ENCODE peak calls at places on chromosomes 5 and 9, in nine cellular contexts. One of them, this sample, is unnamed.

GRCh38 chr9:106376689-106377088 is 486.3 kb upstream of the ZNF462 start:
- DNase-seq in body of pancreas: no peak
- DNase-seq in adrenal gland: no peak
- DNase-seq in uterus: no peak
- DNase-seq in prostate gland: no peak
- DNase-seq in tibial nerve: no peak
- DNase-seq in testis: no peak
- DNase-seq in HepG2: no peak
- DNase-seq in IMR-90: no peak
- DNase-seq in this sample: no peak

GRCh38 chr5:30401479-30402058 is 791.9 kb upstream of the CDH6 start:
- DNase-seq in testis: peak
- DNase-seq in IMR-90: peak
- DNase-seq in HepG2: peak
- DNase-seq in adrenal gland: peak
- DNase-seq in body of pancreas: peak
- DNase-seq in prostate gland: peak
- DNase-seq in tibial nerve: peak
- DNase-seq in uterus: no peak
- DNase-seq in this sample: no peak

GRCh38 chr9:130089141-130089540 is 35.4 kb downstream of the GPR107 start:
- DNase-seq in tibial nerve: no peak
- DNase-seq in adrenal gland: no peak
- DNase-seq in body of pancreas: no peak
- DNase-seq in uterus: no peak
- DNase-seq in testis: no peak
- DNase-seq in HepG2: no peak
- DNase-seq in prostate gland: no peak
- DNase-seq in IMR-90: no peak
- DNase-seq in this sample: no peak

GRCh38 chr5:89282038-89282831 is 399.3 kb upstream of the MEF2C start:
- DNase-seq in body of pancreas: no peak
- DNase-seq in prostate gland: no peak
- DNase-seq in HepG2: no peak
- DNase-seq in IMR-90: no peak
- DNase-seq in tibial nerve: no peak
- DNase-seq in uterus: no peak
- DNase-seq in testis: no peak
- DNase-seq in adrenal gland: no peak
- DNase-seq in this sample: no peak

GRCh38 chr5:149073217-149073616 is 10.4 kb upstream of the SH3TC2 start:
- DNase-seq in testis: no peak
- DNase-seq in IMR-90: no peak
- DNase-seq in adrenal gland: no peak
- DNase-seq in HepG2: no peak
- DNase-seq in tibial nerve: no peak
- DNase-seq in body of pancreas: no peak
- DNase-seq in uterus: no peak
- DNase-seq in prostate gland: no peak
- DNase-seq in this sample: no peak

GRCh38 chr5:89929173-89929572 is 480.4 kb downstream of the CETN3 start:
- DNase-seq in HepG2: no peak
- DNase-seq in tibial nerve: no peak
- DNase-seq in IMR-90: no peak
- DNase-seq in body of pancreas: no peak
- DNase-seq in uterus: no peak
- DNase-seq in testis: no peak
- DNase-seq in adrenal gland: no peak
- DNase-seq in prostate gland: no peak
- DNase-seq in this sample: no peak

GRCh38 chr5:160935776-160936175 is 83.8 kb upstream of the ATP10B start:
- DNase-seq in tibial nerve: no peak
- DNase-seq in testis: no peak
- DNase-seq in body of pancreas: no peak
- DNase-seq in uterus: no peak
- DNase-seq in prostate gland: no peak
- DNase-seq in adrenal gland: no peak
- DNase-seq in HepG2: no peak
- DNase-seq in IMR-90: no peak
- DNase-seq in this sample: no peak

GRCh38 chr9:72665421-72665820 is 144.0 kb downstream of the TMC1 start:
- DNase-seq in adrenal gland: no peak
- DNase-seq in body of pancreas: no peak
- DNase-seq in uterus: no peak
- DNase-seq in HepG2: no peak
- DNase-seq in IMR-90: peak
- DNase-seq in tibial nerve: no peak
- DNase-seq in testis: no peak
- DNase-seq in prostate gland: no peak
- DNase-seq in this sample: no peak

GRCh38 chr5:160548949-160549665 is 127.5 kb downstream of the PTTG1 start:
- DNase-seq in HepG2: no peak
- DNase-seq in uterus: no peak
- DNase-seq in body of pancreas: no peak
- DNase-seq in testis: no peak
- DNase-seq in adrenal gland: no peak
- DNase-seq in prostate gland: no peak
- DNase-seq in IMR-90: no peak
- DNase-seq in tibial nerve: no peak
- DNase-seq in this sample: no peak

GRCh38 chr5:103111458-103111857 is 8.5 kb downstream of the GIN1 start:
- DNase-seq in body of pancreas: no peak
- DNase-seq in prostate gland: no peak
- DNase-seq in adrenal gland: no peak
- DNase-seq in testis: no peak
- DNase-seq in IMR-90: no peak
- DNase-seq in HepG2: no peak
- DNase-seq in tibial nerve: no peak
- DNase-seq in uterus: no peak
- DNase-seq in this sample: no peak

GRCh38 chr9:133137451-133138231 is 16.6 kb upstream of the RALGDS start:
- DNase-seq in adrenal gland: peak
- DNase-seq in body of pancreas: peak
- DNase-seq in IMR-90: no peak
- DNase-seq in uterus: no peak
- DNase-seq in testis: no peak
- DNase-seq in HepG2: no peak
- DNase-seq in tibial nerve: no peak
- DNase-seq in prostate gland: peak
- DNase-seq in this sample: no peak

GRCh38 chr9:18969095-18969494 is 63.9 kb downstream of the SAXO1 start:
- DNase-seq in HepG2: no peak
- DNase-seq in uterus: no peak
- DNase-seq in adrenal gland: no peak
- DNase-seq in body of pancreas: no peak
- DNase-seq in IMR-90: no peak
- DNase-seq in tibial nerve: no peak
- DNase-seq in prostate gland: peak
- DNase-seq in testis: peak
- DNase-seq in this sample: no peak

GRCh38 chr5:60207031-60207430 is 313.5 kb upstream of the PDE4D start:
- DNase-seq in adrenal gland: no peak
- DNase-seq in IMR-90: no peak
- DNase-seq in prostate gland: no peak
- DNase-seq in HepG2: no peak
- DNase-seq in testis: no peak
- DNase-seq in tibial nerve: no peak
- DNase-seq in uterus: no peak
- DNase-seq in body of pancreas: no peak
- DNase-seq in this sample: no peak

GRCh38 chr5:1005904-1006655 is 2.5 kb upstream of the NKD2 start:
- DNase-seq in IMR-90: no peak
- DNase-seq in tibial nerve: no peak
- DNase-seq in HepG2: no peak
- DNase-seq in testis: peak
- DNase-seq in adrenal gland: peak
- DNase-seq in prostate gland: no peak
- DNase-seq in body of pancreas: peak
- DNase-seq in uterus: peak
- DNase-seq in this sample: peak

GRCh38 chr5:2626572-2626971 is 124.9 kb downstream of the IRX2 start:
- DNase-seq in prostate gland: no peak
- DNase-seq in tibial nerve: no peak
- DNase-seq in HepG2: no peak
- DNase-seq in body of pancreas: no peak
- DNase-seq in IMR-90: no peak
- DNase-seq in uterus: no peak
- DNase-seq in testis: no peak
- DNase-seq in adrenal gland: no peak
- DNase-seq in this sample: no peak

GRCh38 chr5:155381654-155382053 is 368.1 kb downstream of the KIF4B start:
- DNase-seq in HepG2: no peak
- DNase-seq in testis: no peak
- DNase-seq in uterus: no peak
- DNase-seq in body of pancreas: no peak
- DNase-seq in tibial nerve: no peak
- DNase-seq in adrenal gland: no peak
- DNase-seq in IMR-90: no peak
- DNase-seq in prostate gland: no peak
- DNase-seq in this sample: no peak

GRCh38 chr9:87711857-87712800 is 13.8 kb upstream of the CTSL start:
- DNase-seq in body of pancreas: no peak
- DNase-seq in testis: no peak
- DNase-seq in HepG2: peak
- DNase-seq in tibial nerve: no peak
- DNase-seq in IMR-90: peak
- DNase-seq in prostate gland: no peak
- DNase-seq in adrenal gland: peak
- DNase-seq in uterus: no peak
- DNase-seq in this sample: peak

GRCh38 chr9:22211588-22212360 is 202.7 kb upstream of the CDKN2B start:
- DNase-seq in HepG2: peak
- DNase-seq in uterus: no peak
- DNase-seq in adrenal gland: no peak
- DNase-seq in tibial nerve: peak
- DNase-seq in prostate gland: no peak
- DNase-seq in body of pancreas: no peak
- DNase-seq in testis: no peak
- DNase-seq in IMR-90: peak
- DNase-seq in this sample: no peak

GRCh38 chr9:109190151-109190550 is 23.1 kb upstream of the FRRS1L start:
- DNase-seq in IMR-90: peak
- DNase-seq in testis: no peak
- DNase-seq in body of pancreas: no peak
- DNase-seq in uterus: no peak
- DNase-seq in tibial nerve: no peak
- DNase-seq in HepG2: no peak
- DNase-seq in adrenal gland: no peak
- DNase-seq in prostate gland: no peak
- DNase-seq in this sample: no peak

GRCh38 chr5:135324897-135325650 is 74.0 kb downstream of the MACROH2A1 start:
- DNase-seq in IMR-90: no peak
- DNase-seq in testis: no peak
- DNase-seq in body of pancreas: no peak
- DNase-seq in uterus: no peak
- DNase-seq in adrenal gland: no peak
- DNase-seq in tibial nerve: no peak
- DNase-seq in HepG2: peak
- DNase-seq in prostate gland: peak
- DNase-seq in this sample: no peak

GRCh38 chr9:19102631-19103345 is at the start of gene HAUS6:
- DNase-seq in HepG2: peak
- DNase-seq in uterus: peak
- DNase-seq in body of pancreas: peak
- DNase-seq in tibial nerve: peak
- DNase-seq in testis: peak
- DNase-seq in adrenal gland: peak
- DNase-seq in IMR-90: peak
- DNase-seq in prostate gland: peak
- DNase-seq in this sample: peak

GRCh38 chr5:78610633-78611032 is 37.9 kb downstream of the LHFPL2 start:
- DNase-seq in uterus: no peak
- DNase-seq in HepG2: no peak
- DNase-seq in IMR-90: no peak
- DNase-seq in adrenal gland: no peak
- DNase-seq in tibial nerve: no peak
- DNase-seq in testis: peak
- DNase-seq in body of pancreas: no peak
- DNase-seq in prostate gland: no peak
- DNase-seq in this sample: no peak

GRCh38 chr9:18905033-18905882 is 127.8 kb downstream of the SAXO1 start:
- DNase-seq in uterus: no peak
- DNase-seq in IMR-90: peak
- DNase-seq in body of pancreas: no peak
- DNase-seq in HepG2: no peak
- DNase-seq in adrenal gland: no peak
- DNase-seq in testis: no peak
- DNase-seq in prostate gland: no peak
- DNase-seq in tibial nerve: no peak
- DNase-seq in this sample: no peak

GRCh38 chr5:133421394-133421793 is 190.9 kb downstream of the FSTL4 start:
- DNase-seq in IMR-90: no peak
- DNase-seq in prostate gland: no peak
- DNase-seq in testis: peak
- DNase-seq in tibial nerve: no peak
- DNase-seq in body of pancreas: no peak
- DNase-seq in HepG2: no peak
- DNase-seq in adrenal gland: no peak
- DNase-seq in uterus: no peak
- DNase-seq in this sample: no peak
- TF ChIP-seq CTCF in IMR-90: peak
- TF ChIP-seq CTCF in prostate gland: no peak
- TF ChIP-seq CTCF in testis: peak
- TF ChIP-seq CTCF in tibial nerve: no peak
- TF ChIP-seq CTCF in body of pancreas: no peak
- TF ChIP-seq CTCF in HepG2: peak
- TF ChIP-seq CTCF in adrenal gland: peak
- TF ChIP-seq CTCF in uterus: no peak
- TF ChIP-seq CTCF in this sample: no peak

GRCh38 chr9:99216073-99216472 is 5.7 kb downstream of the ALG2 start:
- DNase-seq in uterus: no peak
- DNase-seq in HepG2: no peak
- DNase-seq in prostate gland: no peak
- DNase-seq in testis: no peak
- DNase-seq in adrenal gland: no peak
- DNase-seq in IMR-90: no peak
- DNase-seq in tibial nerve: no peak
- DNase-seq in body of pancreas: no peak
- DNase-seq in this sample: no peak
- TF ChIP-seq POLR2A in uterus: no peak
- TF ChIP-seq POLR2A in HepG2: no peak
- TF ChIP-seq POLR2A in prostate gland: no peak
- TF ChIP-seq POLR2A in testis: no peak
- TF ChIP-seq POLR2A in adrenal gland: no peak
- TF ChIP-seq POLR2A in IMR-90: no peak
- TF ChIP-seq POLR2A in tibial nerve: no peak
- TF ChIP-seq POLR2A in body of pancreas: no peak
- TF ChIP-seq POLR2A in this sample: no peak

GRCh38 chr9:110432253-110432652 is 94.6 kb upstream of the TXNDC8 start:
- DNase-seq in prostate gland: no peak
- DNase-seq in uterus: no peak
- DNase-seq in HepG2: no peak
- DNase-seq in tibial nerve: no peak
- DNase-seq in IMR-90: peak
- DNase-seq in testis: no peak
- DNase-seq in body of pancreas: no peak
- DNase-seq in adrenal gland: no peak
- DNase-seq in this sample: no peak
- H3K4me3 ChIP-seq in prostate gland: no peak
- H3K4me3 ChIP-seq in uterus: no peak
- H3K4me3 ChIP-seq in HepG2: no peak
- H3K4me3 ChIP-seq in tibial nerve: no peak
- H3K4me3 ChIP-seq in IMR-90: no peak
- H3K4me3 ChIP-seq in testis: no peak
- H3K4me3 ChIP-seq in body of pancreas: no peak
- H3K4me3 ChIP-seq in adrenal gland: no peak
- H3K4me3 ChIP-seq in this sample: no peak

GRCh38 chr9:94726495-94727191 is at the start of gene AOPEP:
- DNase-seq in tibial nerve: peak
- DNase-seq in testis: peak
- DNase-seq in adrenal gland: peak
- DNase-seq in uterus: peak
- DNase-seq in HepG2: peak
- DNase-seq in IMR-90: peak
- DNase-seq in prostate gland: peak
- DNase-seq in body of pancreas: peak
- DNase-seq in this sample: peak
- TF ChIP-seq CTCF in tibial nerve: no peak
- TF ChIP-seq CTCF in testis: no peak
- TF ChIP-seq CTCF in adrenal gland: no peak
- TF ChIP-seq CTCF in uterus: peak
- TF ChIP-seq CTCF in HepG2: peak
- TF ChIP-seq CTCF in IMR-90: no peak
- TF ChIP-seq CTCF in prostate gland: no peak
- TF ChIP-seq CTCF in body of pancreas: no peak
- TF ChIP-seq CTCF in this sample: no peak

This sample was measured in lower leg skin.